ENCODE peak calls at places on chromosomes 13 and 19, in ten cellular contexts. H is cerebellar nuclear complex; I is A549; E is activated T-cell treated with anti-CD3 and anti-CD28 coated beads, Interleukin-2, amount 50 U/mL, for 4 hours; C is GOT3; T is fibroblast of lung; N is B cell; X is NCI-H774; J is heart left ventricle; R is cardiac muscle cell. Y is an unnamed sample.

GRCh38 chr19:55590621-55591020 is 8.7 kb downstream of the FIZ1 start:
- DNase-seq in C (no peak), E (no peak), I (peak; percentile 56), J (no peak), X (no peak), N (peak; percentile 4), R (peak; percentile 9), T (no peak), H (no peak), Y (no peak)

GRCh38 chr13:99417821-99418662 is 83.2 kb upstream of the TM9SF2 start:
- DNase-seq in T (peak; percentile 23), E (no peak), J (no peak), H (no peak), I (no peak), C (no peak), R (no peak), N (no peak), X (no peak), Y (no peak)

GRCh38 chr19:39113199-39113598 is 12.4 kb upstream of the PAK4 start:
- DNase-seq in I (no peak), H (no peak), T (no peak), J (no peak), E (no peak), C (no peak), R (no peak), X (no peak), N (no peak), Y (no peak)

GRCh38 chr13:114095486-114095885 is 36.9 kb downstream of the RASA3 start:
- DNase-seq in J (no peak), I (no peak), C (no peak), R (no peak), X (no peak), E (no peak), T (no peak), H (no peak), N (no peak), Y (peak; percentile 9)

GRCh38 chr13:52665325-52665724 is 12.7 kb downstream of the SUGT1 start:
- DNase-seq in R (peak; percentile 29), N (no peak), X (no peak), J (no peak), T (peak; percentile 14), E (no peak), H (no peak), C (no peak), I (peak; percentile 10), Y (no peak)

GRCh38 chr19:19062454-19063182 is 1.2 kb upstream of the SLC25A42 start:
- DNase-seq in H (no peak), R (no peak), I (no peak), C (no peak), N (no peak), T (peak; percentile 61), X (no peak), J (no peak), E (no peak), Y (peak; percentile 57)

GRCh38 chr19:2047449-2048103 is 3.5 kb downstream of the MKNK2 start:
- DNase-seq in I (peak; percentile 75), N (no peak), E (no peak), H (no peak), J (no peak), T (no peak), C (no peak), R (no peak), X (no peak), Y (peak; percentile 76)

GRCh38 chr19:19627716-19628498 is at the start of gene LPAR2:
- DNase-seq in T (peak; percentile 10), H (no peak), R (peak; percentile 21), I (no peak), J (no peak), E (peak; percentile 78), C (no peak), N (peak; percentile 90), X (peak; percentile 69), Y (peak; percentile 63)

GRCh38 chr13:112716841-112717520 is 27.1 kb downstream of the ATP11A start:
- DNase-seq in J (no peak), H (no peak), N (no peak), I (no peak), X (no peak), E (no peak), C (no peak), T (no peak), R (no peak), Y (peak; percentile 36)

GRCh38 chr19:31296741-31297390 is 52.4 kb downstream of the TSHZ3 start:
- DNase-seq in T (no peak), N (no peak), E (no peak), H (no peak), C (no peak), R (no peak), J (no peak), I (no peak), X (no peak), Y (peak; percentile 24)

GRCh38 chr13:31824705-31825512 is 85.6 kb downstream of the RXFP2 start:
- DNase-seq in X (no peak), C (no peak), I (no peak), N (no peak), J (no peak), T (peak; percentile 59), H (no peak), E (no peak), R (peak; percentile 52), Y (no peak)